ENCODE peak calls at places on chromosome 7, in five cellular contexts. C is HCT116, Z is lower lobe of right lung, J is IMR-90, U is adrenal gland. O is an unnamed sample. For H3K4me1, the result is how much of the 10 kb centered on the place peaks cover.

GRCh38 chr7:80918406-80918805 is 445 bp downstream of the SEMA3C start:
- DNase-seq in C (no peak), Z (no peak), J (no peak), U (no peak), O (no peak)

GRCh38 chr7:133794490-133794889 is 332.6 kb upstream of the LRGUK start:
- DNase-seq in C (no peak), Z (no peak), J (peak), U (no peak), O (no peak)

GRCh38 chr7:151010307-151011096 is 13.8 kb downstream of the ATG9B start:
- DNase-seq in C (no peak), Z (no peak), J (peak), U (no peak), O (no peak)

GRCh38 chr7:66043681-66044497 is 31.7 kb upstream of the ASL start:
- DNase-seq in C (no peak), Z (peak), J (no peak), U (peak), O (no peak)

GRCh38 chr7:103735377-103735776 is 254.1 kb downstream of the RELN start:
- DNase-seq in C (no peak), Z (no peak), J (peak), U (no peak), O (no peak)

GRCh38 chr7:116810267-116811116 is 51.9 kb upstream of the CAPZA2 start:
- DNase-seq in C (no peak), Z (no peak), J (no peak), U (no peak), O (no peak)

GRCh38 chr7:106840342-106840741 is 24.7 kb upstream of the PIK3CG start:
- DNase-seq in C (no peak), Z (no peak), J (peak), U (no peak), O (no peak)

GRCh38 chr7:86598311-86598710 is 45.4 kb upstream of the GRM3 start:
- DNase-seq in C (no peak), Z (no peak), J (no peak), U (peak), O (no peak)

GRCh38 chr7:51310131-51310583 is 6.5 kb downstream of the COBL start:
- DNase-seq in C (no peak), Z (no peak), J (no peak), U (no peak), O (no peak)

GRCh38 chr7:140902305-140902953 is 22.3 kb downstream of the BRAF start:
- DNase-seq in C (no peak), Z (no peak), J (no peak), U (no peak), O (no peak)

GRCh38 chr7:135959655-135960363 is 17.4 kb downstream of the MTPN start:
- DNase-seq in C (no peak), Z (no peak), J (no peak), U (no peak), O (no peak)

GRCh38 chr7:86833360-86833759 is 189.7 kb downstream of the GRM3 start:
- DNase-seq in C (no peak), Z (no peak), J (no peak), U (no peak), O (no peak)

GRCh38 chr7:122046402-122046801 is 97.6 kb downstream of the AASS start:
- DNase-seq in C (no peak), Z (no peak), J (no peak), U (no peak), O (no peak)

GRCh38 chr7:44963526-44964290 is 15.1 kb downstream of the MYO1G start:
- DNase-seq in C (no peak), Z (no peak), J (no peak), U (no peak), O (no peak)

GRCh38 chr7:37201003-37201875 is 247.4 kb downstream of the ELMO1 start:
- DNase-seq in C (peak), Z (peak), J (peak), U (peak), O (peak)

GRCh38 chr7:143147070-143147469 is 15.2 kb downstream of the PIP start:
- DNase-seq in C (no peak), Z (no peak), J (no peak), U (no peak), O (no peak)

GRCh38 chr7:90766814-90767564 is 170.9 kb downstream of the CDK14 start:
- DNase-seq in C (no peak), Z (no peak), J (peak), U (no peak), O (no peak)

GRCh38 chr7:20030417-20030816 is 186.8 kb downstream of the MACC1 start:
- DNase-seq in C (no peak), Z (no peak), J (no peak), U (no peak), O (no peak)

GRCh38 chr7:27190284-27190748 is 5.3 kb upstream of the HOXA11 start:
- DNase-seq in C (no peak), Z (no peak), J (no peak), U (no peak), O (no peak)
- H3K4me1 ChIP-seq in C (under half), Z (under half), J (under half), U (under half), O (half or more)

DNA sequence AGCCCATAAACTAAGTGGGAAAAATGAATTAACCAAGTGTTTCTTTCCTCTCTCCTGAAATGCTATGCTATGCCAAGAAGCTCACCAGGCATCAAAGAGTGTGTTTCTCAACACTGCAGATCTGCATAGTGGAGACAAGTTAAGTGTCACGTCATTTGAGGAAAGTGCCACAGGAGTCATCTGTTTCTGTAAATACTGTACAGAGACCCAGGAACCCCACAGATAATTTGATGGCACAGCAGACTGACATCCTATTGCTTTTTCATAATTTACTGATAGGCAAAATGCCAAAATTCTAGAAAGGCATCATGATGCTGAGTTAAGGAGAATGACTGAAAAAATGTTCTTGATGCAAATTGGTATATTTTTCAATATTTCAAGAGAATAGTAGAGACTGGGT is 124.3 kb downstream of the NRCAM start:
- DNase-seq in C (no peak), Z (no peak), J (no peak), U (no peak), O (no peak)
- H3K27ac ChIP-seq in C (no peak), Z (no peak), J (no peak), U (no peak), O (no peak)

DNA sequence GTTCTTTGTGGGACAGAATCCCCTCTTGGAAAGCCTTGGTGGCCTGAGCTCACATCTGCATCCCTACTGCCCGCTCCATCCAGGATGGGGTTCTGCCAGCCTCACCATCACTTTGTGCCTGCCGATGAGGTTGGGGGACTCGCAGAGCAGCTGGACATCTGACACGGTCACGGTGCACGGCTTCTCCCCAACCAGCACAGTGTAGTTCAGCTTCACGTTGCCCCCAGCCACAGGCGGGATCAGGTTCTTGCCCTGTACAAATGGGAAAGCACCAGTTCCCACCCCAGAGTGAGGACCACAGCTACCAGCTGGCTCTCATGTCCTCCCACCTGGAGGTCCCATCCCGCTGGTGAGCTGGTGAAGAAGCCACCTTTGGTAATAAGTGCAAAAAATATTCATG is 395.8 kb downstream of the PLXNA4 start:
- DNase-seq in C (no peak), Z (no peak), J (no peak), U (no peak), O (no peak)
- H3K4me1 ChIP-seq in C (under half), Z (under half), J (under half), U (under half), O (under half)

GRCh38 chr7:43058271-43059066 is 54.0 kb upstream of the HECW1 start:
- DNase-seq in C (no peak), Z (no peak), J (no peak), U (no peak), O (no peak)
- H3K27ac ChIP-seq in C (no peak), Z (no peak), J (no peak), U (no peak), O (no peak)

GRCh38 chr7:2525161-2525930 is 5.8 kb downstream of the LFNG start:
- DNase-seq in C (no peak), Z (peak), J (no peak), U (no peak), O (no peak)
- H3K4me1 ChIP-seq in C (half or more), Z (half or more), J (under half), U (half or more), O (half or more)

GRCh38 chr7:12727455-12728191 is 40.2 kb downstream of the ARL4A start:
- DNase-seq in C (no peak), Z (no peak), J (peak), U (no peak), O (no peak)

GRCh38 chr7:12728192-12728538 is 40.7 kb downstream of the ARL4A start:
- DNase-seq in C (no peak), Z (no peak), J (no peak), U (no peak), O (no peak)

GRCh38 chr7:12730523-12730922 is 43.1 kb downstream of the ARL4A start:
- DNase-seq in C (no peak), Z (no peak), J (no peak), U (no peak), O (no peak)

GRCh38 chr7:12731214-12731656 is 43.8 kb downstream of the ARL4A start:
- DNase-seq in C (peak), Z (no peak), J (peak), U (no peak), O (no peak)

GRCh38 chr7:12729112-12729511 is 41.7 kb downstream of the ARL4A start:
- DNase-seq in C (no peak), Z (peak), J (peak), U (peak), O (no peak)
- H3K27ac ChIP-seq in C (no peak), Z (no peak), J (no peak), U (no peak), O (no peak)

DNA sequence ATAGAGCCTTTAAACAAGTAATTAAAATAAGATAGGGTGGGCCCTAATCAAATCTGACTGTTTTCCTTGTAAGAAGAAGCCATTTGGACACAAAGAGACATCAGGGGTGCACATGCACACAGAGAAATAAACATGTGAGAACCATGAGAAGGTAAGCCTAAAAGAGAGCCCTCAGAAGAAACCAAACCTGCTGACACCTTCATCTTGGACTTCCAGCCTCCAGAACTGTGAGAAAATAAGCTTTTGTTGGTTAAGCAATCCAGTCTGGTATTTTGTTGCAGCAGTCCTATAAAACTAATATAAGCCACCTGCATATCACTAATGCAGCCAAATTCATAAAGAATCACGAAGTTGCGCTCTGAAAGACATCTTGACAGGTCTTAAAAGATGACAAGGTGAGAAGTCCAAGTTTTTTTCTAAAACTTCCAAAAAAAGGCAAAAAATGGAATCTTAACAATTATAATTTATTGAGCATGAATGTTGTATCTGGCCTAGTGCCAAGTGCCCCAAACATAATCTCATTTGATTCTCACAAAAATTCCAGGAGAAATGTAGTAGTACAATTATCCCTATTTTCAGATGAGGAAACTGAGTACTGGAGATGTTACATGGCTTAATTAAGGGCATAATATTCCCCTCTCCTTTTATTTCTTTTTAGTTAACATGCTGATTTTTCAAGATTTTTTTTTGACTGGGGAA is 34.3 kb upstream of the FAM133B start:
- DNase-seq in C (no peak), Z (no peak), J (no peak), U (no peak), O (no peak)
- H3K4me1 ChIP-seq in C (under half), Z (under half), J (under half), U (under half), O (under half)

DNA sequence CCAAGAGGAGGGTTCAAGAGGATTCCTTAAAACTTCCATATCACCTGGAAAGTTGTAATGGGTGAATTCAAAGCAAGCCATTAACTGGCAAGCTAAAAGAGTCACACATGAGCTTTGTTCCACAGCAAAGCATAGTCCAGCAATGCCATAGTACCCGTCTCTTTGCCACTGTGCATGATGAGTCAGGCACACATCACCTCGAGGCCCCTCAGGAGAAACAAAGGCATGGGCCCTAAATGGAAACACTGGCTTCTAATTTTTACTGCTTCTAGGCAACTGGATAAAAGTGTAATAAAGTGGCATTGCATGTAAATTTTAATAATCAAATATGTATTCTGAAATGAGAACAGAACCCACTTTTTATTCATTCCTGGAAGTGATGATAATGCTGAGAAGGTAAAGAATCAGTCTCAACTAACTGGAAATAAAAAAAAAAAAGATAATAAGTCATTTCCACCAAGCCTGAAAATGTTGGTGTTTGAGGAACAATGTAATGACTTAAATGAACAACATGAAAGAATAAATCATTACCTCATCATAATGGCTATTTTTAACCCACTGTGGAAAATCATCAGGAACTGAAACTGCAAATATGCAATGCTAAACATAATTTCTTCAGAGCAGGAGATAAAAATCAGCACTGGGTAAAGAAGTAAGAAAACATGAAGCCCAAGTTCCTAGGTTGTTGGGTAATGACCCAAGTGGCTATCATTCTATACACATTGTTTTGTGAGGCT is 104.9 kb downstream of the CDK6 start:
- DNase-seq in C (no peak), Z (no peak), J (peak), U (peak), O (no peak)
- H3K27ac ChIP-seq in C (peak), Z (no peak), J (no peak), U (peak), O (no peak)